ENCODE peak calls at places on chromosomes 7 and 10, in nine cellular contexts. One of them, this sample, is unnamed.

GRCh38 chr10:112375721-112376577 is 2.0 kb downstream of the ACSL5 start:
- DNase-seq in GM03348: peak
- DNase-seq in ELR: peak
- DNase-seq in epithelial cell of esophagus: peak
- DNase-seq in DMS153: no peak
- DNase-seq in KG1: peak
- DNase-seq in RPMI7951: peak
- DNase-seq in anterior cingulate cortex: no peak
- DNase-seq in Daoy: peak
- DNase-seq in this sample: peak

GRCh38 chr7:140304071-140304799 is 94.1 kb downstream of the SLC37A3 start:
- DNase-seq in GM03348: peak
- DNase-seq in ELR: peak
- DNase-seq in epithelial cell of esophagus: peak
- DNase-seq in DMS153: peak
- DNase-seq in KG1: no peak
- DNase-seq in RPMI7951: no peak
- DNase-seq in anterior cingulate cortex: no peak
- DNase-seq in Daoy: no peak
- DNase-seq in this sample: peak

GRCh38 chr10:103278862-103279298 is 1.9 kb downstream of the INA start:
- DNase-seq in GM03348: peak
- DNase-seq in ELR: peak
- DNase-seq in epithelial cell of esophagus: peak
- DNase-seq in DMS153: no peak
- DNase-seq in KG1: peak
- DNase-seq in RPMI7951: peak
- DNase-seq in anterior cingulate cortex: no peak
- DNase-seq in Daoy: peak
- DNase-seq in this sample: no peak

GRCh38 chr7:4791738-4792536 is 16.5 kb downstream of the AP5Z1 start:
- DNase-seq in GM03348: peak
- DNase-seq in ELR: peak
- DNase-seq in epithelial cell of esophagus: peak
- DNase-seq in DMS153: no peak
- DNase-seq in KG1: no peak
- DNase-seq in RPMI7951: no peak
- DNase-seq in anterior cingulate cortex: peak
- DNase-seq in Daoy: peak
- DNase-seq in this sample: no peak

GRCh38 chr7:2953099-2953498 is 90.6 kb downstream of the CARD11 start:
- DNase-seq in GM03348: no peak
- DNase-seq in ELR: no peak
- DNase-seq in epithelial cell of esophagus: peak
- DNase-seq in DMS153: no peak
- DNase-seq in KG1: no peak
- DNase-seq in RPMI7951: peak
- DNase-seq in anterior cingulate cortex: no peak
- DNase-seq in Daoy: peak
- DNase-seq in this sample: no peak

GRCh38 chr10:113680172-113681111 is 730 bp downstream of the CASP7 start:
- DNase-seq in GM03348: peak
- DNase-seq in ELR: peak
- DNase-seq in epithelial cell of esophagus: peak
- DNase-seq in DMS153: peak
- DNase-seq in KG1: peak
- DNase-seq in RPMI7951: peak
- DNase-seq in anterior cingulate cortex: peak
- DNase-seq in Daoy: peak
- DNase-seq in this sample: peak

GRCh38 chr7:156999611-157000046 is 10.8 kb downstream of the MNX1 start:
- DNase-seq in GM03348: no peak
- DNase-seq in ELR: no peak
- DNase-seq in epithelial cell of esophagus: no peak
- DNase-seq in DMS153: no peak
- DNase-seq in KG1: no peak
- DNase-seq in RPMI7951: no peak
- DNase-seq in anterior cingulate cortex: no peak
- DNase-seq in Daoy: no peak
- DNase-seq in this sample: no peak

GRCh38 chr10:96705134-96705533 is 15.2 kb downstream of the PIK3AP1 start:
- DNase-seq in GM03348: no peak
- DNase-seq in ELR: no peak
- DNase-seq in epithelial cell of esophagus: no peak
- DNase-seq in DMS153: no peak
- DNase-seq in KG1: no peak
- DNase-seq in RPMI7951: no peak
- DNase-seq in anterior cingulate cortex: no peak
- DNase-seq in Daoy: no peak
- DNase-seq in this sample: no peak

GRCh38 chr7:103630318-103630717 is 184.3 kb upstream of the SLC26A5 start:
- DNase-seq in GM03348: no peak
- DNase-seq in ELR: peak
- DNase-seq in epithelial cell of esophagus: peak
- DNase-seq in DMS153: no peak
- DNase-seq in KG1: no peak
- DNase-seq in RPMI7951: no peak
- DNase-seq in anterior cingulate cortex: no peak
- DNase-seq in Daoy: peak
- DNase-seq in this sample: peak

GRCh38 chr7:73560035-73560835 is 2.7 kb upstream of the BCL7B start:
- DNase-seq in GM03348: peak
- DNase-seq in ELR: peak
- DNase-seq in epithelial cell of esophagus: peak
- DNase-seq in DMS153: no peak
- DNase-seq in KG1: no peak
- DNase-seq in RPMI7951: peak
- DNase-seq in anterior cingulate cortex: no peak
- DNase-seq in Daoy: peak
- DNase-seq in this sample: no peak

GRCh38 chr7:129741011-129741410 is 129.5 kb downstream of the NRF1 start:
- DNase-seq in GM03348: no peak
- DNase-seq in ELR: no peak
- DNase-seq in epithelial cell of esophagus: no peak
- DNase-seq in DMS153: no peak
- DNase-seq in KG1: no peak
- DNase-seq in RPMI7951: no peak
- DNase-seq in anterior cingulate cortex: no peak
- DNase-seq in Daoy: no peak
- DNase-seq in this sample: no peak

GRCh38 chr10:74079914-74080590 is 70.6 kb downstream of the AP3M1 start:
- DNase-seq in GM03348: no peak
- DNase-seq in ELR: peak
- DNase-seq in epithelial cell of esophagus: peak
- DNase-seq in DMS153: no peak
- DNase-seq in KG1: no peak
- DNase-seq in RPMI7951: peak
- DNase-seq in anterior cingulate cortex: no peak
- DNase-seq in Daoy: peak
- DNase-seq in this sample: no peak

GRCh38 chr7:54596747-54597146 is 54.6 kb downstream of the VSTM2A start:
- DNase-seq in GM03348: no peak
- DNase-seq in ELR: no peak
- DNase-seq in epithelial cell of esophagus: no peak
- DNase-seq in DMS153: no peak
- DNase-seq in KG1: no peak
- DNase-seq in RPMI7951: no peak
- DNase-seq in anterior cingulate cortex: no peak
- DNase-seq in Daoy: no peak
- DNase-seq in this sample: no peak

GRCh38 chr7:145624618-145625017 is 492.0 kb upstream of the CNTNAP2 start:
- DNase-seq in GM03348: no peak
- DNase-seq in ELR: no peak
- DNase-seq in epithelial cell of esophagus: no peak
- DNase-seq in DMS153: no peak
- DNase-seq in KG1: no peak
- DNase-seq in RPMI7951: peak
- DNase-seq in anterior cingulate cortex: no peak
- DNase-seq in Daoy: no peak
- DNase-seq in this sample: no peak

GRCh38 chr10:105354010-105354409 is 712.9 kb downstream of the SORCS3 start:
- DNase-seq in GM03348: no peak
- DNase-seq in ELR: no peak
- DNase-seq in epithelial cell of esophagus: no peak
- DNase-seq in DMS153: no peak
- DNase-seq in KG1: no peak
- DNase-seq in RPMI7951: no peak
- DNase-seq in anterior cingulate cortex: no peak
- DNase-seq in Daoy: no peak
- DNase-seq in this sample: no peak

GRCh38 chr10:69495666-69496065 is 44.4 kb downstream of the TSPAN15 start:
- DNase-seq in GM03348: no peak
- DNase-seq in ELR: no peak
- DNase-seq in epithelial cell of esophagus: no peak
- DNase-seq in DMS153: no peak
- DNase-seq in KG1: no peak
- DNase-seq in RPMI7951: no peak
- DNase-seq in anterior cingulate cortex: no peak
- DNase-seq in Daoy: no peak
- DNase-seq in this sample: no peak

GRCh38 chr10:45404087-45404769 is 30.2 kb downstream of the ALOX5 start:
- DNase-seq in GM03348: no peak
- DNase-seq in ELR: peak
- DNase-seq in epithelial cell of esophagus: no peak
- DNase-seq in DMS153: no peak
- DNase-seq in KG1: peak
- DNase-seq in RPMI7951: no peak
- DNase-seq in anterior cingulate cortex: no peak
- DNase-seq in Daoy: no peak
- DNase-seq in this sample: peak

GRCh38 chr7:4765776-4766490 is 9.5 kb upstream of the AP5Z1 start:
- DNase-seq in GM03348: no peak
- DNase-seq in ELR: no peak
- DNase-seq in epithelial cell of esophagus: no peak
- DNase-seq in DMS153: no peak
- DNase-seq in KG1: no peak
- DNase-seq in RPMI7951: no peak
- DNase-seq in anterior cingulate cortex: no peak
- DNase-seq in Daoy: no peak
- DNase-seq in this sample: no peak

GRCh38 chr7:99096124-99096887 is 47.6 kb downstream of the SMURF1 start:
- DNase-seq in GM03348: no peak
- DNase-seq in ELR: no peak
- DNase-seq in epithelial cell of esophagus: peak
- DNase-seq in DMS153: peak
- DNase-seq in KG1: no peak
- DNase-seq in RPMI7951: no peak
- DNase-seq in anterior cingulate cortex: no peak
- DNase-seq in Daoy: no peak
- DNase-seq in this sample: no peak

GRCh38 chr10:97904026-97904410 is 54.4 kb downstream of the GOLGA7B start:
- DNase-seq in GM03348: no peak
- DNase-seq in ELR: no peak
- DNase-seq in epithelial cell of esophagus: no peak
- DNase-seq in DMS153: no peak
- DNase-seq in KG1: no peak
- DNase-seq in RPMI7951: no peak
- DNase-seq in anterior cingulate cortex: no peak
- DNase-seq in Daoy: no peak
- DNase-seq in this sample: no peak

GRCh38 chr10:63375859-63376258 is 89.9 kb downstream of the JMJD1C start:
- DNase-seq in GM03348: no peak
- DNase-seq in ELR: no peak
- DNase-seq in epithelial cell of esophagus: no peak
- DNase-seq in DMS153: no peak
- DNase-seq in KG1: no peak
- DNase-seq in RPMI7951: no peak
- DNase-seq in anterior cingulate cortex: no peak
- DNase-seq in Daoy: no peak
- DNase-seq in this sample: no peak

GRCh38 chr7:22182139-22182538 is 174.8 kb downstream of the RAPGEF5 start:
- DNase-seq in GM03348: no peak
- DNase-seq in ELR: no peak
- DNase-seq in epithelial cell of esophagus: no peak
- DNase-seq in DMS153: no peak
- DNase-seq in KG1: no peak
- DNase-seq in RPMI7951: no peak
- DNase-seq in anterior cingulate cortex: no peak
- DNase-seq in Daoy: no peak
- DNase-seq in this sample: no peak

GRCh38 chr7:78020131-78020873 is 221.7 kb downstream of the PHTF2 start:
- DNase-seq in GM03348: peak
- DNase-seq in ELR: peak
- DNase-seq in epithelial cell of esophagus: peak
- DNase-seq in DMS153: peak
- DNase-seq in KG1: peak
- DNase-seq in RPMI7951: peak
- DNase-seq in anterior cingulate cortex: no peak
- DNase-seq in Daoy: peak
- DNase-seq in this sample: peak

GRCh38 chr10:29649561-29650551 is 15.1 kb upstream of the SVIL start:
- DNase-seq in GM03348: no peak
- DNase-seq in ELR: peak
- DNase-seq in epithelial cell of esophagus: no peak
- DNase-seq in DMS153: no peak
- DNase-seq in KG1: no peak
- DNase-seq in RPMI7951: peak
- DNase-seq in anterior cingulate cortex: no peak
- DNase-seq in Daoy: no peak
- DNase-seq in this sample: no peak

GRCh38 chr7:1523838-1524237 is 6.7 kb upstream of the MAFK start:
- DNase-seq in GM03348: no peak
- DNase-seq in ELR: no peak
- DNase-seq in epithelial cell of esophagus: no peak
- DNase-seq in DMS153: no peak
- DNase-seq in KG1: no peak
- DNase-seq in RPMI7951: no peak
- DNase-seq in anterior cingulate cortex: no peak
- DNase-seq in Daoy: no peak
- DNase-seq in this sample: no peak

GRCh38 chr7:92645531-92646061 is 55.4 kb upstream of the FAM133B start:
- DNase-seq in GM03348: no peak
- DNase-seq in ELR: peak
- DNase-seq in epithelial cell of esophagus: peak
- DNase-seq in DMS153: no peak
- DNase-seq in KG1: no peak
- DNase-seq in RPMI7951: peak
- DNase-seq in anterior cingulate cortex: no peak
- DNase-seq in Daoy: peak
- DNase-seq in this sample: no peak

GRCh38 chr10:96857613-96858012 is 25.5 kb downstream of the LCOR start:
- DNase-seq in GM03348: peak
- DNase-seq in ELR: no peak
- DNase-seq in epithelial cell of esophagus: no peak
- DNase-seq in DMS153: no peak
- DNase-seq in KG1: no peak
- DNase-seq in RPMI7951: peak
- DNase-seq in anterior cingulate cortex: no peak
- DNase-seq in Daoy: no peak
- DNase-seq in this sample: no peak

GRCh38 chr10:63429280-63429679 is 36.5 kb downstream of the JMJD1C start:
- DNase-seq in GM03348: peak
- DNase-seq in ELR: peak
- DNase-seq in epithelial cell of esophagus: peak
- DNase-seq in DMS153: no peak
- DNase-seq in KG1: no peak
- DNase-seq in RPMI7951: peak
- DNase-seq in anterior cingulate cortex: no peak
- DNase-seq in Daoy: no peak
- DNase-seq in this sample: no peak

GRCh38 chr10:101617102-101617823 is 29.1 kb downstream of the DPCD start:
- DNase-seq in GM03348: no peak
- DNase-seq in ELR: peak
- DNase-seq in epithelial cell of esophagus: no peak
- DNase-seq in DMS153: no peak
- DNase-seq in KG1: no peak
- DNase-seq in RPMI7951: no peak
- DNase-seq in anterior cingulate cortex: no peak
- DNase-seq in Daoy: no peak
- DNase-seq in this sample: no peak

GRCh38 chr7:121153411-121153810 is 164.9 kb downstream of the CPED1 start:
- DNase-seq in GM03348: no peak
- DNase-seq in ELR: no peak
- DNase-seq in epithelial cell of esophagus: no peak
- DNase-seq in DMS153: no peak
- DNase-seq in KG1: no peak
- DNase-seq in RPMI7951: no peak
- DNase-seq in anterior cingulate cortex: no peak
- DNase-seq in Daoy: no peak
- DNase-seq in this sample: no peak

GRCh38 chr10:120508393-120508792 is 51.4 kb downstream of the PLPP4 start:
- DNase-seq in GM03348: peak
- DNase-seq in ELR: peak
- DNase-seq in epithelial cell of esophagus: peak
- DNase-seq in DMS153: no peak
- DNase-seq in KG1: no peak
- DNase-seq in RPMI7951: peak
- DNase-seq in anterior cingulate cortex: no peak
- DNase-seq in Daoy: peak
- DNase-seq in this sample: no peak